ENCODE peak calls at places on chromosomes 2 and 18, in eight cellular contexts. M is kidney, W is DND-41, T is hepatocyte, O is endothelial cell of umbilical vein, Q is HAP-1, U is NT2/D1, K is upper lobe of right lung. G is an unnamed sample.

GRCh38 chr18:61883547-61883946 is 9.3 kb downstream of the RNF152 start:
- DNase-seq in W (no peak), T (no peak), O (no peak), M (no peak), Q (no peak), K (no peak), U (no peak), G (no peak)

GRCh38 chr2:34403512-34403911 is 804.4 kb upstream of the FAM98A start:
- DNase-seq in Q (no peak), K (no peak), M (no peak), O (no peak), U (no peak), T (no peak), W (no peak), G (no peak)

GRCh38 chr2:101306410-101306809 is 2.1 kb downstream of the RNF149 start:
- DNase-seq in W (no peak), Q (no peak), K (no peak), U (no peak), O (no peak), T (no peak), M (no peak), G (no peak)

GRCh38 chr18:22145160-22145559 is 24.2 kb upstream of the GATA6 start:
- DNase-seq in W (no peak), M (no peak), U (no peak), Q (no peak), T (no peak), K (no peak), O (no peak), G (no peak)

GRCh38 chr2:66539452-66539851 is 104.5 kb downstream of the MEIS1 start:
- DNase-seq in M (no peak), O (peak; percentile 28), K (no peak), T (no peak), W (no peak), U (no peak), Q (no peak), G (no peak)

GRCh38 chr2:162058973-162059668 is 14.9 kb downstream of the DPP4 start:
- DNase-seq in M (no peak), W (no peak), O (no peak), K (no peak), T (no peak), U (no peak), Q (no peak), G (no peak)

GRCh38 chr2:234022424-234022823 is 28.1 kb upstream of the SPP2 start:
- DNase-seq in K (no peak), O (no peak), T (no peak), Q (no peak), W (no peak), U (no peak), M (no peak), G (no peak)

GRCh38 chr2:219118504-219118903 is 42.1 kb downstream of the NHEJ1 start:
- DNase-seq in O (no peak), U (no peak), K (no peak), M (no peak), W (no peak), Q (no peak), T (peak; percentile 29), G (no peak)

GRCh38 chr2:225100856-225101294 is 58.6 kb upstream of the DOCK10 start:
- DNase-seq in T (peak; percentile 5), Q (no peak), M (no peak), U (no peak), W (no peak), O (peak; percentile 57), K (no peak), G (no peak)

GRCh38 chr2:44290271-44290670 is 15.0 kb downstream of the SLC3A1 start:
- DNase-seq in U (no peak), M (no peak), W (no peak), K (no peak), Q (no peak), O (no peak), T (no peak), G (no peak)

GRCh38 chr18:31413137-31413536 is 34.4 kb upstream of the DSG3 start:
- DNase-seq in K (no peak), Q (no peak), O (no peak), W (no peak), T (no peak), U (no peak), M (no peak), G (no peak)

GRCh38 chr2:20205915-20206524 is 18.9 kb downstream of the SDC1 start:
- DNase-seq in W (no peak), T (no peak), M (no peak), U (no peak), K (peak; percentile 90), Q (no peak), O (no peak), G (no peak)

GRCh38 chr18:61699397-61700090 is 193.3 kb downstream of the RNF152 start:
- DNase-seq in T (no peak), M (no peak), U (no peak), Q (no peak), K (no peak), O (no peak), W (no peak), G (no peak)

GRCh38 chr2:182767578-182767977 is 51.5 kb downstream of the DNAJC10 start:
- DNase-seq in K (no peak), M (no peak), Q (peak; percentile 28), T (peak; percentile 37), U (no peak), W (no peak), O (peak; percentile 81), G (no peak)

GRCh38 chr2:84741182-84741822 is 139.6 kb downstream of the TRABD2A start:
- DNase-seq in M (no peak), U (peak; percentile 16), O (peak; percentile 8), W (peak; percentile 33), Q (no peak), K (no peak), T (peak; percentile 11), G (peak; percentile 14)

GRCh38 chr2:190986221-190986953 is 27.6 kb downstream of the STAT1 start:
- DNase-seq in O (no peak), U (no peak), W (peak; percentile 85), M (no peak), K (no peak), T (no peak), Q (no peak), G (no peak)

GRCh38 chr2:170712653-170713279 is 2.4 kb upstream of the SP5 start:
- DNase-seq in K (no peak), T (no peak), U (no peak), W (no peak), O (no peak), Q (no peak), M (no peak), G (no peak)
- H3K9me3 ChIP-seq in K (no peaks in the 10 kb centered on the region), T (no peaks in the 10 kb centered on the region), U (peaks cover 63% of the 10 kb centered on the region), W (peaks cover 11% of the 10 kb centered on the region), O (no peaks in the 10 kb centered on the region), Q (no peaks in the 10 kb centered on the region), M (no peaks in the 10 kb centered on the region), G (no peaks in the 10 kb centered on the region)

GRCh38 chr2:40138327-40138726 is 313.6 kb downstream of the SLC8A1 start:
- DNase-seq in O (no peak), U (no peak), Q (peak; percentile 50), K (no peak), W (no peak), M (no peak), T (no peak), G (no peak)

GRCh38 chr2:40148344-40148743 is 303.5 kb downstream of the SLC8A1 start:
- DNase-seq in O (no peak), U (no peak), M (no peak), T (no peak), K (no peak), W (no peak), Q (no peak), G (no peak)

GRCh38 chr2:40147360-40147759 is 304.5 kb downstream of the SLC8A1 start:
- DNase-seq in M (no peak), K (no peak), W (no peak), U (peak; percentile 5), T (no peak), O (no peak), Q (no peak), G (no peak)

DNA sequence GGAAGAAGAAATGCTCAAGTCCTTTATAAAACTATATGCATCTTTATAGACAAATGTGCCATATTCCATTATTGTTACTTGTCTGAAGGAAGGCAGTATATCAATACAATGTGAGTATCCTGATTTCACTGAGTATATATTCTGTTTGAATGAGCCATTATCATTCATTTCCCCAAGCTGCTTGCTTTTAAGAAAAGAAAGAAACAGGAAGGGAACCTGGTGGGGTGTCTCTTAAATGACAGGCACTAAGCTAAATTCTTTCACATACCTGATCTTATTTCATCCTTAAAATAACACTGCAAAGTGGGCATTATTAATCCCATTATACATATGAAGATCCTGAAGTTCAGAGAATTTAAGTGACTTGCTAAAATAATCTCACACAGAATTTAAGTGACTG is 307.9 kb downstream of the SLC8A1 start:
- DNase-seq in T (no peak), O (no peak), K (no peak), M (no peak), W (no peak), Q (no peak), U (peak; percentile 49), G (no peak)
- H3K9me3 ChIP-seq in T (no peaks in the 10 kb centered on the region), O (no peaks in the 10 kb centered on the region), K (no peaks in the 10 kb centered on the region), M (no peaks in the 10 kb centered on the region), W (no peaks in the 10 kb centered on the region), Q (no peaks in the 10 kb centered on the region), U (no peaks in the 10 kb centered on the region), G (no peaks in the 10 kb centered on the region)

GRCh38 chr2:145994910-145995309 is 1475.0 kb upstream of the ZEB2 start:
- DNase-seq in K (no peak), M (no peak), O (no peak), Q (no peak), T (no peak), W (no peak), U (no peak), G (no peak)
- H3K9me3 ChIP-seq in K (peaks cover 11% of the 10 kb centered on the region), M (peaks cover 3% of the 10 kb centered on the region), O (no peaks in the 10 kb centered on the region), Q (no peaks in the 10 kb centered on the region), T (peaks cover 5% of the 10 kb centered on the region), W (no peaks in the 10 kb centered on the region), U (peaks cover 11% of the 10 kb centered on the region), G (no peaks in the 10 kb centered on the region)

DNA sequence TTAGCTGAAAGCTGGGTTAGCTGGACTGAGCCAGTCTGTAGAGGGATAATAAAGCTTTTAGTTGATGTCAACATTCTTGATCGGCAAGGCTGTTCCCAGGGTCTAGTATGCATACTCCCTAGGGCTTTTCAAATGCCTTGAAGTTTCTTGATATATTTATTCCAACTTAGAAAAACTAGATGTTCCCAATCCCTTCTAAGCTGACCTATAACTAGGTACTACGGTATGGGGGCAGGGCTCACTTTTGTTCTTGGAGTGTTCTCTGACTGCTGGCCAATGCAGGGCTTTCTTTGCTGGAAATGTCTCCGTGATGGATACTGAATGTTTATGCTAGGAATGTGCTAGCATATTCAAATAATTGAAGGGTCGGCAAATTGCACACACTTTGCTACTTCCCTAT is 258.6 kb upstream of the TANK start:
- DNase-seq in M (no peak), W (no peak), K (no peak), Q (no peak), O (no peak), U (no peak), T (no peak), G (no peak)
- H3K9me3 ChIP-seq in M (no peaks in the 10 kb centered on the region), W (no peaks in the 10 kb centered on the region), K (no peaks in the 10 kb centered on the region), Q (no peaks in the 10 kb centered on the region), O (no peaks in the 10 kb centered on the region), U (no peaks in the 10 kb centered on the region), T (no peaks in the 10 kb centered on the region), G (no peaks in the 10 kb centered on the region)

GRCh38 chr2:228720895-228721294 is 539.4 kb upstream of the SPHKAP start:
- DNase-seq in O (no peak), Q (no peak), K (no peak), U (no peak), W (no peak), T (no peak), M (no peak), G (no peak)
- H3K9me3 ChIP-seq in O (no peaks in the 10 kb centered on the region), Q (no peaks in the 10 kb centered on the region), K (no peaks in the 10 kb centered on the region), U (peaks cover 2% of the 10 kb centered on the region), W (no peaks in the 10 kb centered on the region), T (no peaks in the 10 kb centered on the region), M (no peaks in the 10 kb centered on the region), G (no peaks in the 10 kb centered on the region)